ENCODE peak calls at places on chromosome 13, in nine cellular contexts. T, Y, S, K, B, G, P, F and I are unnamed samples.

GRCh38 chr13:36418022-36418805 is 14.1 kb upstream of the CCNA1 start:
- DNase-seq in T (no peak), Y (no peak), F (no peak), G (no peak), S (no peak), B (no peak), K (no peak), P (no peak), I (no peak)

GRCh38 chr13:35157143-35157755 is 215.2 kb downstream of the NBEA start:
- DNase-seq in P (no peak), G (no peak), T (no peak), S (no peak), K (peak; percentile 52), Y (peak; percentile 56), F (no peak), B (no peak), I (no peak)

GRCh38 chr13:77398825-77399620 is 72.1 kb upstream of the MYCBP2 start:
- DNase-seq in F (no peak), P (no peak), T (no peak), Y (no peak), B (no peak), S (no peak), G (no peak), K (no peak), I (no peak)

GRCh38 chr13:20101467-20102316 is 59.2 kb downstream of the GJA3 start:
- DNase-seq in F (no peak), T (no peak), G (no peak), S (no peak), K (no peak), Y (no peak), B (no peak), P (no peak), I (no peak)

GRCh38 chr13:91955546-91956355 is 557.3 kb downstream of the GPC5 start:
- DNase-seq in S (no peak), B (no peak), K (no peak), P (no peak), G (no peak), Y (no peak), F (no peak), T (no peak), I (no peak)

GRCh38 chr13:67827992-67828391 is 597.9 kb upstream of the PCDH9 start:
- DNase-seq in S (no peak), G (no peak), B (no peak), Y (no peak), F (no peak), P (no peak), T (no peak), K (no peak), I (no peak)

GRCh38 chr13:113598481-113598880 is 13.9 kb downstream of the TFDP1 start:
- DNase-seq in G (no peak), F (peak; percentile 30), T (no peak), P (no peak), K (no peak), B (peak; percentile 14), S (no peak), Y (no peak), I (peak; percentile 58)

GRCh38 chr13:113927661-113928581 is 46.0 kb downstream of the C13orf46 start:
- DNase-seq in S (no peak), T (no peak), B (peak; percentile 84), Y (no peak), G (no peak), F (peak; percentile 65), P (no peak), K (no peak), I (peak; percentile 59)

GRCh38 chr13:106595623-106596022 is 27.7 kb upstream of the ARGLU1 start:
- DNase-seq in F (no peak), K (no peak), G (no peak), S (no peak), B (no peak), P (no peak), Y (no peak), T (no peak), I (no peak)

GRCh38 chr13:79626924-79627323 is 146.0 kb downstream of the NDFIP2 start:
- DNase-seq in P (no peak), S (no peak), Y (no peak), F (no peak), G (no peak), K (no peak), T (no peak), B (no peak), I (no peak)
- H3K4me1 ChIP-seq in P (no peaks in the 10 kb centered on the region), S (no peaks in the 10 kb centered on the region), Y (peaks cover 9% of the 10 kb centered on the region), F (peaks cover 2% of the 10 kb centered on the region), G (no peaks in the 10 kb centered on the region), K (peaks cover 7% of the 10 kb centered on the region), T (no peaks in the 10 kb centered on the region), B (no peaks in the 10 kb centered on the region), I (no peaks in the 10 kb centered on the region)

GRCh38 chr13:27379126-27379525 is 45.3 kb upstream of the GTF3A start:
- DNase-seq in P (no peak), K (no peak), B (no peak), Y (no peak), F (no peak), G (no peak), S (no peak), T (no peak), I (no peak)
- H3K4me1 ChIP-seq in P (peaks cover 6% of the 10 kb centered on the region), K (peaks cover 9% of the 10 kb centered on the region), B (no peaks in the 10 kb centered on the region), Y (peaks cover 10% of the 10 kb centered on the region), F (no peaks in the 10 kb centered on the region), G (no peaks in the 10 kb centered on the region), S (no peaks in the 10 kb centered on the region), T (no peaks in the 10 kb centered on the region), I (peaks cover 15% of the 10 kb centered on the region)

DNA sequence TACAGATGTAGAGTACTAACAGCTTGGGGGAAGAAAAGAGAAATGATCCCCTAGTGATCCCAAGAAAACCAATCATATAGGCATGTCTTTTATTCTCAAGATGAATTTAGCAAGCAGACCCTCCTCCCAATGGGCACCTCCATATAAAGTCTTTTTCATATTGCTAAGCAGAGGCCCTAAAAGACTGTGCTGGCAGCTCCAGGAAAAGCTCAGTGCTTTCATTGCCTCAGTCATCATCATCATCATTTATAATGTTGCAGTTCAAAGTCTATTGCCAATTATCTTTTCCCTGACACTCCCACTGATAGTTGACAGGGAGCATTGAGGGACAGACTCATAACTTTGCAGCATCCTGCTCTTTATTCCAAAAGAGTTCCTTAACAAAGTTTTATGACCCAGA is 13.0 kb downstream of the GPR183 start:
- DNase-seq in S (no peak), B (no peak), T (no peak), Y (no peak), K (no peak), F (no peak), P (no peak), G (no peak), I (no peak)
- H3K4me1 ChIP-seq in S (peaks cover 52% of the 10 kb centered on the region), B (peaks cover 4% of the 10 kb centered on the region), T (no peaks in the 10 kb centered on the region), Y (no peaks in the 10 kb centered on the region), K (no peaks in the 10 kb centered on the region), F (no peaks in the 10 kb centered on the region), P (peaks cover 8% of the 10 kb centered on the region), G (no peaks in the 10 kb centered on the region), I (peaks cover 29% of the 10 kb centered on the region)

DNA sequence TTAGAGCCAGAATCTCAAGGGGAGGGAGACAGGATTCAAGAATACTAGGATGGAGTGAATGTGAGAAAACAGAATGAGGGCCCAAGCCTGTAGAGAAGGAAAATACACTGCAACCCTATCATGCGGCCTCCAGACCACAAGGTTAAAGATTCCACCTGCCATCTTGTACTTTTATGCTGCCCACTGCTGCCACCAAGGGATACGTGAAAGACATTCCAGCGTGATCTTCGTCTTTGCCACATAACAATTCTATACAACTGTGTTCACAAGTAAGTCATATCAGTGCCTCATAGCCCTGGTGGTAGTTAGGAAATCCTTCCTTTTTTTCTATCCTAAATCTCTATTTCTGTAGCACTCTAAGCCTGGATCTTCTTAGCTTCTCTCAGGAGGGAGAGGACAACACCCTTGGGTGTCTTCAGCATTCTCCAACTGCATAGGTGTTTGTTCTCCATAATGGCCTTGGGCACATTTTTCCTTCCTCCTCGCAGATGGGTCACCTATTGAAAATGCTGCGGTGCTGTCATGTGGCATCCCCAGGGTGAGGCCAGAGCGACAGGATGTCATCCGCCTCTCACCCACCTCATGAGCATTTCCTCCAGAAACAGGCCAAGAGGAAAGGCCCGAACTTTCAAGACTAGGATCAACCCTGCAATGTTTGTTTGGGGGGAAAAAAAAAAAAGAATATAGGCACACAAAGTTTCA is 13.6 kb downstream of the TPT1 start:
- DNase-seq in F (no peak), Y (no peak), T (no peak), G (no peak), B (no peak), P (no peak), S (no peak), K (no peak), I (no peak)
- H3K4me1 ChIP-seq in F (peaks cover 7% of the 10 kb centered on the region), Y (peaks cover 27% of the 10 kb centered on the region), T (no peaks in the 10 kb centered on the region), G (peaks cover 15% of the 10 kb centered on the region), B (peaks cover 42% of the 10 kb centered on the region), P (peaks cover 8% of the 10 kb centered on the region), S (peaks cover 38% of the 10 kb centered on the region), K (peaks cover 7% of the 10 kb centered on the region), I (peaks cover 71% of the 10 kb centered on the region)

GRCh38 chr13:44763604-44764311 is 187.6 kb upstream of the TSC22D1 start:
- DNase-seq in G (no peak), F (no peak), B (no peak), K (no peak), P (peak; percentile 68), S (no peak), T (no peak), Y (no peak), I (no peak)

GRCh38 chr13:44767257-44767656 is 191.1 kb upstream of the TSC22D1 start:
- DNase-seq in Y (no peak), K (no peak), G (no peak), T (no peak), S (no peak), F (no peak), B (no peak), P (no peak), I (no peak)

GRCh38 chr13:44764334-44764733 is 188.2 kb upstream of the TSC22D1 start:
- DNase-seq in P (peak; percentile 71), B (no peak), Y (no peak), T (no peak), G (no peak), S (no peak), F (no peak), K (peak; percentile 20), I (no peak)

GRCh38 chr13:44762946-44763345 is 186.8 kb upstream of the TSC22D1 start:
- DNase-seq in P (no peak), F (no peak), Y (no peak), S (no peak), K (no peak), T (no peak), B (no peak), G (no peak), I (no peak)

GRCh38 chr13:44765076-44765475 is 188.9 kb upstream of the TSC22D1 start:
- DNase-seq in G (no peak), K (peak; percentile 52), F (no peak), Y (no peak), S (no peak), T (no peak), P (no peak), B (no peak), I (no peak)
- H3K4me1 ChIP-seq in G (no peaks in the 10 kb centered on the region), K (peaks cover 69% of the 10 kb centered on the region), F (no peaks in the 10 kb centered on the region), Y (peaks cover 3% of the 10 kb centered on the region), S (peaks cover 15% of the 10 kb centered on the region), T (no peaks in the 10 kb centered on the region), P (peaks cover 32% of the 10 kb centered on the region), B (peaks cover 4% of the 10 kb centered on the region), I (peaks cover 6% of the 10 kb centered on the region)

DNA sequence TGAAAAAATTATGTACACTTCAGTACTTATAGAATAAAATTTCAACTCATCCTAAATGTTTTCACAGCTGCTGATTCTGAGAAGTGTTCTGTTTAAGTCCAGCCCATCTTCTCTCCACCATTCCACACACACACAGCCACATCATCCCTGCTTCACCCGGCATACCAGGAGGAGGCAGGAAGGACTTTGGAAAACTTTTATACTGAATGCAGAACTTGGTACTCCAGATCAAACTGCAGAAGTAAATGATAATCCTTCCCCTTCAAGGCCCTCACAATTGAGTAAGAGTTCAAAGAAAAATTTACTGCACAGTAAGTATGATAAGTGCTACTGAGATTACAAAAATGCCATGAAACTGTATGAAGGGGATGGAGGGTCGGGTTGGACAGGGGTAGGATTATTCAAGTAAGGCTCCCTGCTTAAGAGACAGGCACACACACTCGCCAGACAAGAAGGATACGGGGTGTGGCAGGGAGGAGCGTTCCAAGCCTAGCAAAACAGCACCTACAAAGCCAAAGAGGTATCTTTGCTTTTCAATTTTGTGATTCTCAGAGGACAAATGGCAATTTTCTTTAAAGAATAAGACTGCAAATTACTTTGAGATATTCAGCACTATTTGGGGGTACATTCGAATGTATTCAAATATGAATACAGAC is 2.6 kb downstream of the USP12 start:
- DNase-seq in P (no peak), F (no peak), T (no peak), B (no peak), K (no peak), Y (no peak), G (no peak), S (no peak), I (no peak)
- H3K4me1 ChIP-seq in P (peaks cover 32% of the 10 kb centered on the region), F (peaks cover 6% of the 10 kb centered on the region), T (no peaks in the 10 kb centered on the region), B (peaks cover 23% of the 10 kb centered on the region), K (peaks cover 13% of the 10 kb centered on the region), Y (peaks cover 44% of the 10 kb centered on the region), G (peaks cover 9% of the 10 kb centered on the region), S (peaks cover 34% of the 10 kb centered on the region), I (peaks cover 65% of the 10 kb centered on the region)